ENCODE peak calls at places on chromosomes 13 and 19, in four cellular contexts. W, Y, V and E are unnamed samples. For H3K9me3, the result is how much of the 10 kb centered on the place peaks cover.

GRCh38 chr19:6490134-6490533 is 8.5 kb upstream of the DENND1C start:
- DNase-seq in V (no peak), W (no peak), Y (no peak), E (no peak)

GRCh38 chr19:532578-533484 is 1.3 kb downstream of the CDC34 start:
- DNase-seq in Y (peak), V (peak), W (peak), E (no peak)

GRCh38 chr19:47005873-47006272 is 13.8 kb upstream of the NPAS1 start:
- DNase-seq in W (no peak), Y (no peak), V (no peak), E (no peak)

GRCh38 chr13:32284927-32285632 is 30.1 kb downstream of the ZAR1L start:
- DNase-seq in V (peak), W (no peak), Y (no peak), E (no peak)

GRCh38 chr13:90984737-90985136 is 362.8 kb upstream of the MIR17HG start:
- DNase-seq in Y (no peak), W (no peak), V (no peak), E (no peak)

GRCh38 chr19:58569191-58569942 is 3.8 kb downstream of the MZF1 start:
- DNase-seq in V (no peak), W (peak), Y (no peak), E (no peak)

GRCh38 chr19:16367269-16367683 is 42.6 kb downstream of the KLF2 start:
- DNase-seq in V (no peak), Y (no peak), W (peak), E (no peak)

GRCh38 chr13:60759499-60759898 is 362.5 kb downstream of the TDRD3 start:
- DNase-seq in Y (no peak), V (peak), W (no peak), E (no peak)

GRCh38 chr13:109415057-109415456 is 371.3 kb downstream of the IRS2 start:
- DNase-seq in Y (no peak), V (no peak), W (no peak), E (no peak)

GRCh38 chr13:114200673-114201005 is 21.6 kb downstream of the CFAP97D2 start:
- DNase-seq in Y (no peak), V (no peak), W (no peak), E (no peak)

GRCh38 chr19:49855277-49855675 is 4.3 kb downstream of the PTOV1 start:
- DNase-seq in Y (no peak), V (no peak), W (no peak), E (no peak)

GRCh38 chr13:99314640-99315176 is 7.5 kb upstream of the GPR183 start:
- DNase-seq in W (no peak), Y (peak), V (no peak), E (no peak)

GRCh38 chr19:4829001-4829712 is 2.4 kb downstream of the TICAM1 start:
- DNase-seq in V (peak), W (no peak), Y (no peak), E (no peak)

GRCh38 chr19:39299832-39300231 is 3.6 kb downstream of the IFNL1 start:
- DNase-seq in Y (no peak), W (no peak), V (no peak), E (no peak)

GRCh38 chr19:7705387-7706187 is 3.7 kb upstream of the FCER2 start:
- DNase-seq in W (peak), Y (no peak), V (peak), E (no peak)

GRCh38 chr13:66967825-66968597 is 262.1 kb downstream of the PCDH9 start:
- DNase-seq in Y (no peak), W (no peak), V (no peak), E (no peak)

GRCh38 chr19:35556846-35557538 is 6.5 kb downstream of the ATP4A start:
- DNase-seq in V (no peak), W (no peak), Y (no peak), E (no peak)

GRCh38 chr13:105925496-105925895 is 610.0 kb downstream of the EFNB2 start:
- DNase-seq in Y (no peak), V (no peak), W (no peak), E (no peak)

GRCh38 chr19:16911046-16911445 is 22.2 kb downstream of the F2RL3 start:
- DNase-seq in V (no peak), W (peak), Y (no peak), E (no peak)

GRCh38 chr13:29758591-29759114 is 91.8 kb downstream of the UBL3 start:
- DNase-seq in Y (peak), W (no peak), V (peak), E (no peak)

GRCh38 chr13:32254916-32255743 is 60.0 kb downstream of the ZAR1L start:
- DNase-seq in Y (no peak), V (no peak), W (no peak), E (no peak)

GRCh38 chr13:19927117-19927734 is 31.3 kb upstream of the ZMYM2 start:
- DNase-seq in V (no peak), W (no peak), Y (no peak), E (no peak)

GRCh38 chr19:39397360-39398296 is 6.5 kb downstream of the MED29 start:
- DNase-seq in W (peak), V (peak), Y (peak), E (peak)

GRCh38 chr13:36192166-36192565 is 22.2 kb downstream of the SOHLH2 start:
- DNase-seq in V (no peak), Y (no peak), W (no peak), E (no peak)

GRCh38 chr13:49714757-49715156 is 23.5 kb upstream of the EBPL start:
- DNase-seq in Y (no peak), V (no peak), W (no peak), E (no peak)

GRCh38 chr13:108121406-108121805 is 93.9 kb downstream of the LIG4 start:
- DNase-seq in W (no peak), V (no peak), Y (no peak), E (no peak)

GRCh38 chr19:38047641-38048040 is 140.6 kb downstream of the SIPA1L3 start:
- DNase-seq in W (no peak), Y (no peak), V (no peak), E (no peak)

GRCh38 chr13:43251967-43252366 is 228.6 kb downstream of the DNAJC15 start:
- DNase-seq in W (no peak), Y (no peak), V (no peak), E (peak)

GRCh38 chr13:48902421-48902820 is 73.3 kb upstream of the FNDC3A start:
- DNase-seq in V (no peak), Y (no peak), W (no peak), E (no peak)

GRCh38 chr19:11612816-11613511 is 15.7 kb downstream of the ZNF627 start:
- DNase-seq in V (no peak), W (no peak), Y (no peak), E (no peak)

GRCh38 chr13:101354895-101355294 is 61.4 kb downstream of the NALCN start:
- DNase-seq in V (no peak), Y (no peak), W (no peak), E (no peak)

GRCh38 chr19:16324384-16325160 is at the start of gene KLF2:
- DNase-seq in W (peak), V (peak), Y (peak), E (peak)

GRCh38 chr19:36797786-36798108 is 25.1 kb upstream of the ZNF850 start:
- DNase-seq in Y (no peak), V (no peak), W (no peak), E (no peak)
- H3K9me3 ChIP-seq in Y (under half), V (under half), W (under half), E (under half)

GRCh38 chr19:13762635-13763235 is 1.6 kb upstream of the MRI1 start:
- DNase-seq in W (no peak), Y (no peak), V (no peak), E (no peak)

GRCh38 chr19:13761423-13761822 is 2.9 kb upstream of the MRI1 start:
- DNase-seq in Y (no peak), V (no peak), W (no peak), E (no peak)

GRCh38 chr19:13764821-13765394 is 586 bp downstream of the MRI1 start:
- DNase-seq in W (no peak), V (peak), Y (peak), E (no peak)

GRCh38 chr19:13764101-13764807 is at the start of gene MRI1:
- DNase-seq in Y (peak), W (peak), V (peak), E (peak)

GRCh38 chr19:13763300-13763699 is 1.0 kb upstream of the MRI1 start:
- DNase-seq in V (no peak), Y (no peak), W (no peak), E (no peak)
- TF ChIP-seq POLR2AphosphoS5 in V (no peak), Y (no peak), W (no peak), E (no peak)

GRCh38 chr19:30556230-30556711 is 184.1 kb downstream of the ZNF536 start:
- DNase-seq in Y (no peak), V (no peak), W (no peak), E (no peak)
- H3K27ac ChIP-seq in Y (no peak), V (no peak), W (no peak), E (no peak)

DNA sequence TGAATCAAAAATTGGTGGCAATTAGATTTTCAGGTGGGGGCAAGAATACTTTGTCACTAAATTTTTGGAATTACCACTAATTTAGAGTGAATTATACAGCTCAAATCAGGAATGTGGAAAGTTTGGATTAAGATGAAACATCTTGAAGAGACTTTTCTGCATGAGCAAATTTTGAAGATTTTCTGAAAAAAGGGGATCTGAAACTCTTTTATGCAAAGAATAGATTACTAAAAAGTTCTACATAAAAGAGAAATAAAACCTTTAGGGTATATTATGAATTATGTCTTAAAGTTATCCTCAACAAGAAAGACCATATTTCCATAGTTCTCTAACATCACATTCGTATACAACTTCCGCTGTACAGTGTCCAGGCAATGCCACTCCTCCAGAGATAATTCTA is 36.7 kb downstream of the ZNF93 start:
- DNase-seq in W (no peak), Y (no peak), V (no peak), E (no peak)
- H3K9me3 ChIP-seq in W (under half), Y (under half), V (half or more), E (under half)

GRCh38 chr19:29431332-29431731 is 94.5 kb upstream of the VSTM2B start:
- DNase-seq in W (no peak), V (no peak), Y (no peak), E (no peak)
- TF ChIP-seq POLR2AphosphoS5 in W (no peak), V (no peak), Y (no peak), E (no peak)

DNA sequence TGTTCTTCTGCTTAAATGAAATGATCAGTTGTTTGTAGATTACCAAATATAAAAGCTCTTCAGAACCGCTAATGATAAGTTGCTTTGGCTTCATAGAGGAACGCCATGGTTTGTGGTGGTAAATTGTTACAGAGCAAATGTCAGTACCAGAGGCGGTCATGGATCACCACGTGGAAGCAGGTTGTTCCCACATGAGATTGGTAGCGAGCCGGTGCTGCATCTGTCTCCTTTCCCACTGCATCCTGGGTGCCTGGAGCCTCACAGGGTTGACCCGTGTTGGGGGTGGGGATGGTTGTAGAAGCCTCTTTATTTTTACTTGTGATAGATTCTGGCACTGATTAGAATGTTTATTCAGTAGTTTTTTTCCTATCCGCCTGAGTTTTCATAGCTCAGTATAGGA is 14.7 kb downstream of the GARRE1 start:
- DNase-seq in V (no peak), W (no peak), Y (no peak), E (no peak)
- H3K27ac ChIP-seq in V (no peak), W (peak), Y (no peak), E (peak)

DNA sequence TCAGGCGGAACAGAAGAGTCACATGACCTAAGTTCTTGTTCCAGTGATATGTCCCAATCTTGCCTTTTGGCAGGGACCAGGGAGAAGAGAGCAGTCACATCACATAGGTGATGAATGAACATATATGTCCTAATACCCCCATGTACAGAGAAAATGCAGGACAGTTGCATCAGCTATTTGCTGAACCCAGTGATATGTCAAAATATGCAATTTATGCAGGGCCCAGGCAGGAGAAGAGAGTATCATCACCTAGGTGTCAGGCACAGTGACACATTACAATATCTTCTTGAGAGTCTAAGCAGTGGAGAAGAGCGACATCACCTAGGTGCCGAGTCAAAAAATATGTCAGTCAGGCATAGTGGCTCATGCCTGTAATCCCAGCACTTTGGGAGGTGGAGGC is 139.9 kb downstream of the ZNF675 start:
- DNase-seq in W (no peak), Y (no peak), V (no peak), E (no peak)
- H3K9me3 ChIP-seq in W (under half), Y (under half), V (under half), E (under half)

DNA sequence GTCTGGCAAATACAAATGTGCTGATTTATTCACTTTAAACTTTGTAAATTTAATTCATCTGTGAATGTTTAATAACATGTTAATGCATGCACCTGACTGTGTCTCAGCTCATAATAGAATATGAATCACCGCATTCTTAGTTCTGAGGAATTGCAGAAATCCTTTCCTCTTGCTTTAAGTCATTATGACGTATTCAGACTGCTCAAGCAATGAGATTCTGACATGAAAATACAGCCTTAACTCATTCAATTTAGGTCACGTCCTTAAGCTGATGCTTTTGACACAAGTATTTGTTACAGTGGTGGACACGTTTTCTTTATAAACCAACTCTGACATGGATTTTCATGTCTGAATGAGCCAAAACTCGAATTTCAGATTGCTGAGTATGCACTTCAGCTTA is 541.0 kb upstream of the KLF12 start:
- DNase-seq in W (no peak), V (no peak), Y (no peak), E (no peak)
- TF ChIP-seq POLR2AphosphoS5 in W (no peak), V (no peak), Y (no peak), E (no peak)

DNA sequence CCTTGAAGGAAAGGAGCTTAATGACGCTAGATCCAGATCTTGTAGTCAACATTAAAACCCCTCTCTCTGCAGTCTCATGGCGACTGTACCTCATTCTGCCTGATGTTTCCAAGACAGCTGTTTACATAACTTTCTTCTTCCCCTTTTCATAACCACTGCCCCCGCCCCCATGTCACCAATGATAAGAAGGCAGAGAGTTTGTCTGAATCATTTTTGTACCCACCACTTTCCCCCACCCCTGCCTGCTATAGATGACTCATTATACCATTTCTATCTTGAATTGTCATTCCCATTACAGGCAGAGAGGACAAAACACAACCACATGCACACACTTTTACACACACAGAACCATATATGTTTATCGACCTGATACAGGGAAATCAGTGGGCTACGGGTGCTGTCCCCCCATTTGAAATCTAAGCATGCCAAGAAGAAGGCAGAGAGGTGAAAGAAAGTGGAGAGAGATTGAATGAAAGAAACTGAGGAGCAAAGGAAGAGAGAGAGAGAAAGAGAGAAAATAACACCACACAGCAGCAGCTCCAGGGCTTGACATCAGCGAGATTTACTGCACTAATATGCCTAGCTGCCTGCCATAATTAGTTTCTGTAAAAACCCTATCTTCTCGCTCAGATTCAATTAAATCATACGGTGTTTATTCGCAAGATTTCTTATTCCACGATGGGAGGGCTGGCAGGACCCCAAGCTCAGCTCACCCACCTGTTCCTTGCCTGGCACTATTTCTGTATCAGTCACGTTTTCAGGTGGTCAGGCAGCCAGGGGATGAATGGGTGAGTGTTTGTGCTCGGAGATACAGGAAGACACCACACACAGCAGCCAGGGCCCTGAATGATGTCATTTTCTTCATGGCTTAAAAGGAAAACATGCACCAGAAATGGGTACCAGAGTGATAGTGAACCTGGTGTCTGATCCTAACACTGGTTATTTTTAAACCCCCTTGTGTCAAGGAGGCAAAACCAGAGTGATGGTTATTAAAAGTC is 114.3 kb upstream of the SERP2 start:
- DNase-seq in Y (peak), V (peak), W (no peak), E (no peak)
- H3K27ac ChIP-seq in Y (peak), V (peak), W (peak), E (peak)